ENCODE peak calls at places on chromosomes 2 and 18, in five cellular contexts. Z is foreskin fibroblast, J is RWPE1, I is tibial artery, X is OCI-LY7. P is an unnamed sample.

GRCh38 chr18:50653402-50654093 is 93.7 kb downstream of the MAPK4 start:
- DNase-seq in X (no peak), Z (no peak), I (no peak), J (no peak), P (no peak)

GRCh38 chr18:64276736-64277135 is 127.8 kb upstream of the LINC00305 start:
- DNase-seq in X (no peak), I (no peak), Z (no peak), J (no peak), P (no peak)

GRCh38 chr2:163554864-163555263 is 180.9 kb downstream of the FIGN start:
- DNase-seq in I (no peak), J (no peak), Z (no peak), X (no peak), P (no peak)

GRCh38 chr18:25111382-25112070 is 240.4 kb downstream of the ZNF521 start:
- DNase-seq in I (no peak), Z (no peak), X (no peak), J (no peak), P (no peak)

GRCh38 chr2:130821867-130822266 is 14.8 kb upstream of the ARHGEF4 start:
- DNase-seq in Z (no peak), X (no peak), J (no peak), I (no peak), P (no peak)

GRCh38 chr18:55340998-55341397 is 247.0 kb downstream of the TCF4 start:
- DNase-seq in X (no peak), I (no peak), J (no peak), Z (no peak), P (no peak)

GRCh38 chr2:157363612-157364101 is 38.0 kb upstream of the ERMN start:
- DNase-seq in X (no peak), J (no peak), Z (no peak), I (no peak), P (no peak)

GRCh38 chr2:215612770-215613169 is 176.9 kb upstream of the FN1 start:
- DNase-seq in Z (peak), J (no peak), X (no peak), I (no peak), P (no peak)

GRCh38 chr18:356763-357162 is 88.9 kb upstream of the THOC1 start:
- DNase-seq in J (no peak), I (no peak), X (no peak), Z (no peak), P (no peak)

GRCh38 chr2:23940976-23941605 is 828 bp downstream of the UBXN2A start:
- DNase-seq in Z (peak), X (peak), I (no peak), J (peak), P (no peak)

GRCh38 chr2:62197609-62198236 is 1.8 kb downstream of the B3GNT2 start:
- DNase-seq in I (no peak), Z (no peak), J (peak), X (peak), P (no peak)

GRCh38 chr2:77778917-77779316 is 256.7 kb upstream of the LRRTM4 start:
- DNase-seq in J (no peak), I (no peak), X (no peak), Z (no peak), P (no peak)

GRCh38 chr2:152056418-152056817 is 42.4 kb downstream of the CACNB4 start:
- DNase-seq in Z (no peak), X (no peak), I (no peak), J (no peak), P (no peak)

GRCh38 chr2:88826399-88826798 is 134.9 kb downstream of the RPIA start:
- DNase-seq in I (no peak), Z (no peak), J (no peak), X (no peak), P (no peak)

GRCh38 chr2:64624862-64625261 is 28.9 kb downstream of the SERTAD2 start:
- DNase-seq in J (no peak), I (no peak), Z (no peak), X (no peak), P (no peak)

GRCh38 chr2:148545387-148546256 is 98.9 kb upstream of the EPC2 start:
- DNase-seq in I (no peak), J (no peak), X (no peak), Z (no peak), P (no peak)

GRCh38 chr18:46155652-46156051 is 51.5 kb downstream of the HAUS1 start:
- DNase-seq in J (peak), Z (peak), X (no peak), I (no peak), P (peak)

GRCh38 chr2:173086518-173087213 is 11.0 kb downstream of the MAP3K20 start:
- DNase-seq in X (no peak), I (peak), Z (peak), J (no peak), P (no peak)

GRCh38 chr18:80159713-80160636 is 50.9 kb downstream of the ADNP2 start:
- DNase-seq in Z (no peak), X (no peak), J (no peak), I (no peak), P (no peak)
- TF ChIP-seq CTCF in Z (peak), X (no peak), J (no peak), I (peak), P (peak)

DNA sequence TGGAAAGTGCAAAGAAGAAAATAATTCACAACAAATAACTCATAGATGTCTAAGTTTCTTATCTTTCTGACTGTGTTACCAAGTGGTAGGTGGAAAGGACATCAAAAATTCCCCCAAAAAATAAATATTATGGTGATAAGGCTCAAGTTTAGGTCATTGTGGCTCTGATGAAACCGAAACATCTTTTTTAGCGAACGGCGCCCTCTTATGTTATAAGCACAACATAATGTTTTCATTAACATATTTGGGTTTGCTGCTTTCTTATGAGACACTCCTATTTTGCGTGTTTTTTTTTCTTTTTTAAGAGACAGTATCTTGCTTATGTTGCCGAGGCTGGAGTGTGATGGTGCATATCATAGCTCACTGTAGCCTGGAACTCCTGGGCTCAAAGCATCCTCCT is 38.6 kb upstream of the SLC35G4 start:
- DNase-seq in X (peak), I (no peak), Z (peak), J (no peak), P (peak)
- TF ChIP-seq CTCF in X (peak), I (no peak), Z (peak), J (no peak), P (peak)

GRCh38 chr2:212037062-212037461 is 501.5 kb downstream of the ERBB4 start:
- DNase-seq in Z (no peak), X (no peak), J (no peak), I (no peak), P (no peak)

GRCh38 chr2:212034841-212035585 is 503.6 kb downstream of the ERBB4 start:
- DNase-seq in I (no peak), X (no peak), Z (no peak), J (no peak), P (no peak)

GRCh38 chr2:212032536-212033219 is 505.9 kb downstream of the ERBB4 start:
- DNase-seq in X (no peak), Z (no peak), I (no peak), J (no peak), P (no peak)

GRCh38 chr2:212032032-212032431 is 506.6 kb downstream of the ERBB4 start:
- DNase-seq in X (no peak), J (no peak), Z (peak), I (no peak), P (peak)

GRCh38 chr2:212033888-212034287 is 504.7 kb downstream of the ERBB4 start:
- DNase-seq in I (no peak), Z (no peak), J (no peak), X (no peak), P (no peak)
- TF ChIP-seq CTCF in I (no peak), Z (no peak), J (no peak), X (no peak), P (no peak)

DNA sequence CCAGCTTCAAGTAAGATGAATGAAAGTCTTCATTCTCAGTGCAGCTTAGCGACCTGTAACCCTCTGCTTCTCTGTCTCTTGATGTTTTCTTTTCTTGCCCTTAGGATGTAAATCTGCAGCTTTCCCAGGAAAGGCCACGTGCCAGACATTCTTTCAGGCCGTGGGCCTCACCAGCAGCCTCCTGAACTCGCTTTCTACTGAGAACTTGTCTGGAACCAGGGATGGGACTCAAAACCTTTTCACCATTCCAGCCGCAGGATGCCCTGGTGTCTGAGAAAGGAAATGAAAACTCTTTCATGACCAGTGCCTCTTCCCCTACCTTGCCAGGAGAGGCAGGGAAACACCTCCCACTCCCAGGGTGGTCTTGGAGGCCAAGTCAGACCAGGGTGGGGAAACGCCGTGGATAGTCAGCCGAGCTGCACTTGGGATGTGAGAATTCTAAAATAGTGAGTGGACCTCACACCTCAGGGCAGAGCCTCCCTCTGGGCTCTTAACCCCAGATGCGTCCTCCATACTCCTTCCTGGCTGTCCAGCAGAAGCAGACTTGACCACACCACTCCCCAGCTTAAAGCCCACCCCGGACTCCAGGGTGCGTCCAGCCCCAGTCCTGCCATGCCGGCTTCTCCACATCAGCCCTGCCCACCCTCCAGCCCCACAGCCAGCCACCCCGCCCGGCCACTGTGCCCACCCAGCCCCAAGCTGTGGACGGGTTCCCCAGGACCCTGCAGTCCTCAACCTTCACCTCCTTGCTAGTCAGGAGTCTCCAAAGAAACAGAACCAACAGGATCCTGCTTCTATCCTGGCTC is 115.5 kb downstream of the TWIST2 start:
- DNase-seq in X (no peak), I (no peak), Z (no peak), J (no peak), P (no peak)
- TF ChIP-seq CTCF in X (no peak), I (no peak), Z (no peak), J (no peak), P (no peak)

DNA sequence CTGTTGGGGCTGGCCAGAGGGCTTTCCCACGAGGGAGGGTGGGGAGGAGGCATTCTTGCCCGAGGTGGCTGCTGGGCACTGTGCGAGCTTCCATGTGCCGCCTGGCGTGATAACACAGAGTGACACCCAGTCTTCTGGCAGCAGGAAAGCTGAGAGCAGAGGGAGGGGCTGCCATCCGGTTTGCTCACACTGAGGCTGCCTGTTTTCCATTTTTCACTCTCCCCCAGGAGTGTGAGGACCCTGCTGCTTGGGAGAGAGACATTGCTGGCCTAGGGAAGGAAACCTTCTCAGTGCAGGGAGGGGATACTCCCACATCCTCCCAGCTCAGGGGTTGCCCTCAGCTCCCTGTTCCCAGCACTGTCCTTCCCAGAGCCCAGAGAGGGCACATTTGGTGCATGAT is 73.1 kb downstream of the INHBB start:
- DNase-seq in I (peak), Z (no peak), X (no peak), J (no peak), P (no peak)
- TF ChIP-seq CTCF in I (no peak), Z (no peak), X (no peak), J (no peak), P (no peak)

DNA sequence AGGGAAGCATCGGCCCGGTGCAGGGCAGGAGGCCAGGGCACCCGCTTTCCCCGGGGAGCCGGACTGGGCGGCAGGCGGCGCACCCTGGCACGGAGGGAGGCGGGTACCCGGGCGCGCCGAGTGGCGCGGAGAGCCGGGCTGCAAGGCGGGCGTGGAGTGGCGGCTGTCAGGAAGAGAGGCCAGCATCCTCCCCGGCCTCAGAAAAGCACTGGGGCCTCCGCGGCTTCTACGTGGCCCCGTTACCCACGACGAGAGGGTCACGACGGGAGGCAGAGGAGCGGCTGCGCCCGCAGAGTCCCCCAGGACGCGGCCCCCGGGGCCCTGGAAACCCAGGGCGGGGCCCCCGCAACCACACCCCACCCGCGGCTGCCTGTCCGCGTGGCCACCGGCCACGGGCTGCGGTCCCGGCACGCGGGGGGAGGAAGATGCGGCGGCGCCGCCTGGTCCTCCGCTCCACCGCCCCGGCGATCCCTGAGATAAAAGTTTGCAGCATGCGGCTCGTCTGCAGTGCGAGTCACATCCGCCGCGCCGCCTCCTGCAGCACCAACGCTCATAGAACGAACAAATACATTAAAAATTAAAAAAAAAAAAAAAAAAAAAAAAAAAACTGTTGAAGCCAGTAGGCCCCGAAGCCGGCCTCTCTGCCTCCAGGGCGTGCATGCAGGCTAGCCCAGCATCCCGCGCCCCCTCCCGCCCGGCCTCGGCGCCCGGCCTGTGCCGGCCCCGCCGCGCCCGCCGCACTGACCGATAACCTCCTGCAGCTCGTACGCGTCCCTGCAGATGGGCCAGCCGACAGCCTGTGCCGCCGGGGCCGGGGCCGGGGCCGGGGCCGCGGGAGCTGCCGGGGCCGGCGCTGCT is 683 bp downstream of the STK39 start:
- DNase-seq in Z (peak), X (peak), I (peak), J (peak), P (no peak)
- TF ChIP-seq CTCF in Z (peak), X (peak), I (peak), J (peak), P (peak)

DNA sequence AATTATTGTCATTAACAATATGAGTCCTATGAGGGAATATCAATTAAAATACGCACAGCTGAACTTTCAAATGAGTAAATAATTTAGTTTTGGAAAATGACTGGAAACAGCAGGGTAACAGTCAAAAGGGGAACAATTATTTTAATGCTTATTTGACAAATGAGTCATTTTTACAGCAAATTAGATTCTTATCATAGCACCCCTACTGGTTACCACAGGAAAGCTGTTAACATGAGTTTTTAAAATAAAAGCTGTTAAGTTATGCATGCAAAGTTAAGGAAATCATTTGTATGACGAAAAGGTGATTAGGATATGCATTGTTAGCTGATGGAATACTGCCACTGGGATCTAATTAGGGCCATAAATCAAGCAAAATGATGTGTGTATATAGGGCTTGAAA is 435.1 kb upstream of the MEIS1 start:
- DNase-seq in Z (no peak), X (no peak), J (peak), I (no peak), P (no peak)
- TF ChIP-seq CTCF in Z (no peak), X (peak), J (peak), I (no peak), P (no peak)